ENCODE peak calls at places on chromosomes 5 and 9, in seven cellular contexts. One of them, this sample, is unnamed.

GRCh38 chr5:159174511-159175168 is 34.7 kb downstream of the RNF145 start:
- DNase-seq in A549: no peak
- DNase-seq in brain microvascular endothelial cell: peak; percentile 41
- DNase-seq in pancreas: no peak
- DNase-seq in caudate nucleus: no peak
- DNase-seq in astrocyte: peak; percentile 53
- DNase-seq in IMR-90: peak; percentile 56
- DNase-seq in this sample: no peak

GRCh38 chr5:88888799-88889164 is 5.8 kb upstream of the MEF2C start:
- DNase-seq in A549: no peak
- DNase-seq in brain microvascular endothelial cell: no peak
- DNase-seq in pancreas: no peak
- DNase-seq in caudate nucleus: no peak
- DNase-seq in astrocyte: no peak
- DNase-seq in IMR-90: no peak
- DNase-seq in this sample: no peak

GRCh38 chr5:14750712-14751111 is 86.2 kb downstream of the OTULIN start:
- DNase-seq in A549: no peak
- DNase-seq in brain microvascular endothelial cell: no peak
- DNase-seq in pancreas: no peak
- DNase-seq in caudate nucleus: no peak
- DNase-seq in astrocyte: no peak
- DNase-seq in IMR-90: no peak
- DNase-seq in this sample: no peak

GRCh38 chr9:33167949-33168535 is 906 bp upstream of the B4GALT1 start:
- DNase-seq in A549: no peak
- DNase-seq in brain microvascular endothelial cell: no peak
- DNase-seq in pancreas: no peak
- DNase-seq in caudate nucleus: no peak
- DNase-seq in astrocyte: no peak
- DNase-seq in IMR-90: no peak
- DNase-seq in this sample: no peak

GRCh38 chr5:123088031-123088805 is 823 bp upstream of the PRDM6 start:
- DNase-seq in A549: no peak
- DNase-seq in brain microvascular endothelial cell: no peak
- DNase-seq in pancreas: peak; percentile 60
- DNase-seq in caudate nucleus: no peak
- DNase-seq in astrocyte: no peak
- DNase-seq in IMR-90: no peak
- DNase-seq in this sample: no peak

GRCh38 chr5:35369965-35370790 is 139.9 kb upstream of the PRLR start:
- DNase-seq in A549: no peak
- DNase-seq in brain microvascular endothelial cell: no peak
- DNase-seq in pancreas: no peak
- DNase-seq in caudate nucleus: peak; percentile 38
- DNase-seq in astrocyte: no peak
- DNase-seq in IMR-90: no peak
- DNase-seq in this sample: no peak

GRCh38 chr9:127731938-127732337 is 3.2 kb downstream of the TOR2A start:
- DNase-seq in A549: no peak
- DNase-seq in brain microvascular endothelial cell: no peak
- DNase-seq in pancreas: no peak
- DNase-seq in caudate nucleus: no peak
- DNase-seq in astrocyte: no peak
- DNase-seq in IMR-90: no peak
- DNase-seq in this sample: no peak

GRCh38 chr9:105912868-105913516 is 218.7 kb downstream of the TMEM38B start:
- DNase-seq in A549: peak; percentile 28
- DNase-seq in brain microvascular endothelial cell: no peak
- DNase-seq in pancreas: no peak
- DNase-seq in caudate nucleus: no peak
- DNase-seq in astrocyte: no peak
- DNase-seq in IMR-90: no peak
- DNase-seq in this sample: peak; percentile 79

GRCh38 chr9:136721339-136722092 is 9.1 kb downstream of the DIPK1B start:
- DNase-seq in A549: peak; percentile 52
- DNase-seq in brain microvascular endothelial cell: peak; percentile 78
- DNase-seq in pancreas: peak; percentile 65
- DNase-seq in caudate nucleus: no peak
- DNase-seq in astrocyte: peak; percentile 80
- DNase-seq in IMR-90: peak; percentile 80
- DNase-seq in this sample: peak; percentile 54

GRCh38 chr5:153523196-153523595 is 32.7 kb downstream of the GRIA1 start:
- DNase-seq in A549: no peak
- DNase-seq in brain microvascular endothelial cell: peak; percentile 35
- DNase-seq in pancreas: no peak
- DNase-seq in caudate nucleus: no peak
- DNase-seq in astrocyte: peak; percentile 62
- DNase-seq in IMR-90: peak; percentile 51
- DNase-seq in this sample: no peak

GRCh38 chr9:131273791-131274673 is 2.3 kb downstream of the FAM78A start:
- DNase-seq in A549: no peak
- DNase-seq in brain microvascular endothelial cell: no peak
- DNase-seq in pancreas: no peak
- DNase-seq in caudate nucleus: no peak
- DNase-seq in astrocyte: no peak
- DNase-seq in IMR-90: no peak
- DNase-seq in this sample: no peak

GRCh38 chr9:13665418-13666066 is 386.1 kb upstream of the MPDZ start:
- DNase-seq in A549: peak; percentile 3
- DNase-seq in brain microvascular endothelial cell: peak; percentile 46
- DNase-seq in pancreas: no peak
- DNase-seq in caudate nucleus: no peak
- DNase-seq in astrocyte: no peak
- DNase-seq in IMR-90: peak; percentile 24
- DNase-seq in this sample: no peak

GRCh38 chr9:107020040-107020530 is 157.1 kb downstream of the ZNF462 start:
- DNase-seq in A549: no peak
- DNase-seq in brain microvascular endothelial cell: peak; percentile 94
- DNase-seq in pancreas: no peak
- DNase-seq in caudate nucleus: no peak
- DNase-seq in astrocyte: peak; percentile 98
- DNase-seq in IMR-90: peak; percentile 96
- DNase-seq in this sample: peak; percentile 56

GRCh38 chr9:103167530-103167929 is 172.4 kb downstream of the CYLC2 start:
- DNase-seq in A549: no peak
- DNase-seq in brain microvascular endothelial cell: no peak
- DNase-seq in pancreas: no peak
- DNase-seq in caudate nucleus: no peak
- DNase-seq in astrocyte: no peak
- DNase-seq in IMR-90: no peak
- DNase-seq in this sample: no peak

GRCh38 chr5:42811591-42812392 is at the start of gene SELENOP:
- DNase-seq in A549: peak; percentile 23
- DNase-seq in brain microvascular endothelial cell: no peak
- DNase-seq in pancreas: no peak
- DNase-seq in caudate nucleus: peak; percentile 22
- DNase-seq in astrocyte: no peak
- DNase-seq in IMR-90: no peak
- DNase-seq in this sample: peak; percentile 14

GRCh38 chr5:176812269-176813259 is 2.2 kb downstream of the UNC5A start:
- DNase-seq in A549: peak; percentile 49
- DNase-seq in brain microvascular endothelial cell: peak; percentile 11
- DNase-seq in pancreas: no peak
- DNase-seq in caudate nucleus: no peak
- DNase-seq in astrocyte: no peak
- DNase-seq in IMR-90: no peak
- DNase-seq in this sample: no peak

GRCh38 chr5:124399426-124399961 is 346.9 kb downstream of the ZNF608 start:
- DNase-seq in A549: no peak
- DNase-seq in brain microvascular endothelial cell: no peak
- DNase-seq in pancreas: no peak
- DNase-seq in caudate nucleus: no peak
- DNase-seq in astrocyte: peak; percentile 45
- DNase-seq in IMR-90: no peak
- DNase-seq in this sample: no peak

GRCh38 chr5:160436017-160436416 is 14.4 kb downstream of the PTTG1 start:
- DNase-seq in A549: no peak
- DNase-seq in brain microvascular endothelial cell: no peak
- DNase-seq in pancreas: no peak
- DNase-seq in caudate nucleus: no peak
- DNase-seq in astrocyte: no peak
- DNase-seq in IMR-90: no peak
- DNase-seq in this sample: no peak

GRCh38 chr5:160427607-160428006 is 6.0 kb downstream of the PTTG1 start:
- DNase-seq in A549: no peak
- DNase-seq in brain microvascular endothelial cell: no peak
- DNase-seq in pancreas: no peak
- DNase-seq in caudate nucleus: no peak
- DNase-seq in astrocyte: no peak
- DNase-seq in IMR-90: no peak
- DNase-seq in this sample: no peak

GRCh38 chr5:160434022-160434531 is 12.4 kb downstream of the PTTG1 start:
- DNase-seq in A549: no peak
- DNase-seq in brain microvascular endothelial cell: no peak
- DNase-seq in pancreas: peak; percentile 60
- DNase-seq in caudate nucleus: peak; percentile 80
- DNase-seq in astrocyte: peak; percentile 45
- DNase-seq in IMR-90: no peak
- DNase-seq in this sample: peak; percentile 37

GRCh38 chr5:160432188-160432587 is 10.5 kb downstream of the PTTG1 start:
- DNase-seq in A549: no peak
- DNase-seq in brain microvascular endothelial cell: no peak
- DNase-seq in pancreas: no peak
- DNase-seq in caudate nucleus: no peak
- DNase-seq in astrocyte: no peak
- DNase-seq in IMR-90: no peak
- DNase-seq in this sample: no peak

GRCh38 chr5:160432815-160433214 is 11.2 kb downstream of the PTTG1 start:
- DNase-seq in A549: no peak
- DNase-seq in brain microvascular endothelial cell: no peak
- DNase-seq in pancreas: no peak
- DNase-seq in caudate nucleus: no peak
- DNase-seq in astrocyte: no peak
- DNase-seq in IMR-90: no peak
- DNase-seq in this sample: no peak
- H3K27ac ChIP-seq in A549: no peak overlapping the region
- H3K27ac ChIP-seq in brain microvascular endothelial cell: no peak overlapping the region
- H3K27ac ChIP-seq in pancreas: no peak overlapping the region
- H3K27ac ChIP-seq in caudate nucleus: no peak overlapping the region
- H3K27ac ChIP-seq in astrocyte: no peak overlapping the region
- H3K27ac ChIP-seq in IMR-90: no peak overlapping the region
- H3K27ac ChIP-seq in this sample: no peak overlapping the region

GRCh38 chr5:56410696-56411095 is 177.6 kb upstream of the ANKRD55 start:
- DNase-seq in A549: no peak
- DNase-seq in brain microvascular endothelial cell: no peak
- DNase-seq in pancreas: no peak
- DNase-seq in caudate nucleus: no peak
- DNase-seq in astrocyte: no peak
- DNase-seq in IMR-90: no peak
- DNase-seq in this sample: no peak

GRCh38 chr5:56415356-56415765 is 182.2 kb upstream of the ANKRD55 start:
- DNase-seq in A549: peak; percentile 54
- DNase-seq in brain microvascular endothelial cell: peak; percentile 86
- DNase-seq in pancreas: no peak
- DNase-seq in caudate nucleus: no peak
- DNase-seq in astrocyte: peak; percentile 66
- DNase-seq in IMR-90: peak; percentile 91
- DNase-seq in this sample: no peak

GRCh38 chr5:56412601-56413379 is 179.7 kb upstream of the ANKRD55 start:
- DNase-seq in A549: no peak
- DNase-seq in brain microvascular endothelial cell: no peak
- DNase-seq in pancreas: no peak
- DNase-seq in caudate nucleus: no peak
- DNase-seq in astrocyte: no peak
- DNase-seq in IMR-90: no peak
- DNase-seq in this sample: no peak

GRCh38 chr5:56409331-56410190 is 176.4 kb upstream of the ANKRD55 start:
- DNase-seq in A549: peak; percentile 46
- DNase-seq in brain microvascular endothelial cell: peak; percentile 82
- DNase-seq in pancreas: no peak
- DNase-seq in caudate nucleus: no peak
- DNase-seq in astrocyte: peak; percentile 94
- DNase-seq in IMR-90: peak; percentile 99
- DNase-seq in this sample: peak; percentile 52

DNA sequence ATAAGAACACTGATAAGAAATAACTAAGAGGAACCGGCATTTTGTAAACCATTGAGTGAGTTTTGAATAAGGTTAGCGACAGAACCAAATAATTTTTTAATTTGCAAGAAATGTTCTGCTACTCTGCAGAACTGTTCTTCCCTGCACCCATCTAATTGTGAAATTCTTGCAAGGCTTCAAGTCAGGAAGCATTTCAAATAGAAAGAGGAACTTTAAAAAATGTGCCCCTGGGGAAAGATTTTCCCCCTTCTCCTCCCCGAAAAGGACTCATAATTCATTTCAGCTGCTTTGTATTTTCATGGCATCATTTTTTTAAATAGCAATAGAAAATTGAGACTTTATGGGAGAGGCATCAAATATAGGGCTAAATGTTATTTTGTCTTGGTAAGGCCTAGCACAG is 180.9 kb upstream of the ANKRD55 start:
- DNase-seq in A549: no peak
- DNase-seq in brain microvascular endothelial cell: no peak
- DNase-seq in pancreas: no peak
- DNase-seq in caudate nucleus: no peak
- DNase-seq in astrocyte: no peak
- DNase-seq in IMR-90: no peak
- DNase-seq in this sample: no peak
- H3K27ac ChIP-seq in A549: no peak overlapping the region
- H3K27ac ChIP-seq in brain microvascular endothelial cell: no peak overlapping the region
- H3K27ac ChIP-seq in pancreas: no peak overlapping the region
- H3K27ac ChIP-seq in caudate nucleus: peak overlapping the region; percentile 20
- H3K27ac ChIP-seq in astrocyte: no peak overlapping the region
- H3K27ac ChIP-seq in IMR-90: no peak overlapping the region
- H3K27ac ChIP-seq in this sample: no peak overlapping the region

GRCh38 chr5:26669523-26669922 is 368.9 kb downstream of the CDH9 start:
- DNase-seq in A549: no peak
- DNase-seq in brain microvascular endothelial cell: no peak
- DNase-seq in pancreas: no peak
- DNase-seq in caudate nucleus: no peak
- DNase-seq in astrocyte: no peak
- DNase-seq in IMR-90: no peak
- DNase-seq in this sample: no peak

GRCh38 chr5:26663500-26663899 is 374.9 kb downstream of the CDH9 start:
- DNase-seq in A549: no peak
- DNase-seq in brain microvascular endothelial cell: no peak
- DNase-seq in pancreas: no peak
- DNase-seq in caudate nucleus: no peak
- DNase-seq in astrocyte: no peak
- DNase-seq in IMR-90: no peak
- DNase-seq in this sample: no peak

GRCh38 chr5:26669031-26669430 is 369.4 kb downstream of the CDH9 start:
- DNase-seq in A549: no peak
- DNase-seq in brain microvascular endothelial cell: no peak
- DNase-seq in pancreas: no peak
- DNase-seq in caudate nucleus: no peak
- DNase-seq in astrocyte: no peak
- DNase-seq in IMR-90: no peak
- DNase-seq in this sample: no peak
- H3K27ac ChIP-seq in A549: no peak overlapping the region
- H3K27ac ChIP-seq in brain microvascular endothelial cell: no peak overlapping the region
- H3K27ac ChIP-seq in pancreas: no peak overlapping the region
- H3K27ac ChIP-seq in caudate nucleus: no peak overlapping the region
- H3K27ac ChIP-seq in astrocyte: no peak overlapping the region
- H3K27ac ChIP-seq in IMR-90: no peak overlapping the region
- H3K27ac ChIP-seq in this sample: no peak overlapping the region

DNA sequence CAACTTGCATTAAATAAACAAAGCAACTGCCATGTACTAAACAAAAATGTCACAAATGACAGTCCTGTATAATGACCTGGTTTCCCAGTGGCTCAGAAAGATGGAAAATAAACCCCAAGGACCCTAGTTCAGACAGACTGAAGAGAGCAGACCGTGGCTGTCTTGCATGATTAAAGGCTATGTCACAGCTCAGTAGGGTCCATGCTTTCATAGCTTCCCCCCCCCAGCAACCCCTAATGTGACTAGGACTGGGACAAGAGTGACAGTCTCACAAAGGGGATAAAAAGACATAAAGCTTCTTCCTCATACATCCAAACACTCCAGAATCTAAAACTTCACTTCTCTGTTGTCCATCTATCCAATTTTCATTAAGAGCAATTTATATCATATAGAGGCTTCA is 113.6 kb downstream of the NR6A1 start:
- DNase-seq in A549: no peak
- DNase-seq in brain microvascular endothelial cell: no peak
- DNase-seq in pancreas: no peak
- DNase-seq in caudate nucleus: no peak
- DNase-seq in astrocyte: no peak
- DNase-seq in IMR-90: no peak
- DNase-seq in this sample: no peak
- H3K27ac ChIP-seq in A549: peak overlapping the region; percentile 86
- H3K27ac ChIP-seq in brain microvascular endothelial cell: no peak overlapping the region
- H3K27ac ChIP-seq in pancreas: no peak overlapping the region
- H3K27ac ChIP-seq in caudate nucleus: peak overlapping the region; percentile 82
- H3K27ac ChIP-seq in astrocyte: peak overlapping the region; percentile 98
- H3K27ac ChIP-seq in IMR-90: peak overlapping the region; percentile 33
- H3K27ac ChIP-seq in this sample: peak overlapping the region; percentile 89